ENCODE peak calls at places on chromosomes 1 and 21, in four cellular contexts. G is adipocyte, W is dorsolateral prefrontal cortex, D is HFF-Myc. Q is an unnamed sample.
A peak's percentile ranks its signal among the peaks of the same experiment; 100 is the strongest.

GRCh38 chr1:87243573-87243972 is 85.1 kb upstream of the LMO4 start:
- DNase-seq in G (peak; percentile 20), W (no peak), D (no peak), Q (peak; percentile 75)

GRCh38 chr1:56095924-56096655 is 483.3 kb downstream of the PLPP3 start:
- DNase-seq in G (peak; percentile 76), W (no peak), D (no peak), Q (peak; percentile 93)

GRCh38 chr1:205805082-205805711 is 7.8 kb downstream of the SLC41A1 start:
- DNase-seq in G (peak; percentile 23), W (no peak), D (no peak), Q (no peak)

GRCh38 chr1:66831529-66832239 is 30.6 kb upstream of the INSL5 start:
- DNase-seq in G (peak; percentile 1), W (no peak), D (no peak), Q (peak; percentile 4)

GRCh38 chr1:16984717-16985116 is 4.3 kb upstream of the MFAP2 start:
- DNase-seq in G (peak; percentile 82), W (peak; percentile 60), D (no peak), Q (peak; percentile 97)

GRCh38 chr1:186374313-186375151 is 521 bp downstream of the TPR start:
- DNase-seq in G (peak; percentile 66), W (no peak), D (no peak), Q (peak; percentile 51)

GRCh38 chr1:58664881-58665280 is 35.0 kb downstream of the MYSM1 start:
- DNase-seq in G (no peak), W (no peak), D (no peak), Q (no peak)

GRCh38 chr21:31710586-31710985 is 21.3 kb downstream of the SCAF4 start:
- DNase-seq in G (peak; percentile 86), W (no peak), D (no peak), Q (peak; percentile 83)

GRCh38 chr1:180141381-180141934 is 13.2 kb upstream of the QSOX1 start:
- DNase-seq in G (no peak), W (no peak), D (no peak), Q (no peak)

GRCh38 chr1:218673170-218673569 is 328.0 kb downstream of the TGFB2 start:
- DNase-seq in G (no peak), W (no peak), D (no peak), Q (no peak)

GRCh38 chr1:44592208-44593145 is 81.8 kb downstream of the TMEM53 start:
- DNase-seq in G (no peak), W (peak; percentile 94), D (no peak), Q (no peak)

DNA sequence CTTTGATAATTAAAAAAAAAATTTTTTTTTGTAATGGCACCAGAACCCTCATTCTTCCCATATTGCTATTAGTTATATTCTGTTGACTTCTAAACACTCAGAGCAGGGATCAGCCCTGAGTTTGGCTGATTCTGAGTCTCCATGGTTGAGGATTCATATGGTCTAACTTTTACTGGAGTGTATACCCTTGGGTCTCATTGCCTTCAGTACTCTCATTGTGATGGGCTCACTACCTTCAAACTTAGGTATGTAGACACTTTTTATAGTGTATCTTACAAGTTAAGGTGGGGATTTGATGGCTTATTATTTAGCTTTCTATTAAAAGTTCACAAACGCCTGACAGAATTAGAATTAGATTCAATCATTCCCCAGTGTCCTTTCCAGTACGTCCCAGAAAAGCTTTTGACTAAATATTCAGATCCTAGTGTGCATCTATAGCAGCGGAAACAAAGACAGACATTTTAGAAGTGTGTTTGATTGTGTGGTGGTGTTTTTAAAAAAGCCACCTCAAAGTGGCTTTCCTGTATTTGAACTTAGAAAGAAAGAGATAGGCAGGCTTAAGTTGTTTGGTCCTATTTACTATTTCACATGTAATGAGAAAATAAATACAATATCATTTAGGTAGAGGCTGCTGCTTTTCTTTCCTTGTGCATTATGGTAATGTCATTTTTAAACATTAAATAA is 1.4 kb downstream of the MACF1 start:
- DNase-seq in G (peak; percentile 35), W (no peak), D (no peak), Q (peak; percentile 15)
- H3K4me3 ChIP-seq in G (peak overlapping the region; percentile 75), W (peak overlapping the region; percentile 45), D (peak overlapping the region; percentile 50), Q (peak overlapping the region; percentile 82)

GRCh38 chr1:8667869-8668595 is 149.4 kb downstream of the RERE start:
- DNase-seq in G (no peak), W (no peak), D (no peak), Q (no peak)
- H3K4me3 ChIP-seq in G (no peak overlapping the region), W (no peak overlapping the region), D (no peak overlapping the region), Q (no peak overlapping the region)

GRCh38 chr1:1256956-1257871 is 10.7 kb upstream of the C1QTNF12 start:
- DNase-seq in G (no peak), W (no peak), D (no peak), Q (no peak)
- H3K4me3 ChIP-seq in G (no peak overlapping the region), W (no peak overlapping the region), D (no peak overlapping the region), Q (no peak overlapping the region)

DNA sequence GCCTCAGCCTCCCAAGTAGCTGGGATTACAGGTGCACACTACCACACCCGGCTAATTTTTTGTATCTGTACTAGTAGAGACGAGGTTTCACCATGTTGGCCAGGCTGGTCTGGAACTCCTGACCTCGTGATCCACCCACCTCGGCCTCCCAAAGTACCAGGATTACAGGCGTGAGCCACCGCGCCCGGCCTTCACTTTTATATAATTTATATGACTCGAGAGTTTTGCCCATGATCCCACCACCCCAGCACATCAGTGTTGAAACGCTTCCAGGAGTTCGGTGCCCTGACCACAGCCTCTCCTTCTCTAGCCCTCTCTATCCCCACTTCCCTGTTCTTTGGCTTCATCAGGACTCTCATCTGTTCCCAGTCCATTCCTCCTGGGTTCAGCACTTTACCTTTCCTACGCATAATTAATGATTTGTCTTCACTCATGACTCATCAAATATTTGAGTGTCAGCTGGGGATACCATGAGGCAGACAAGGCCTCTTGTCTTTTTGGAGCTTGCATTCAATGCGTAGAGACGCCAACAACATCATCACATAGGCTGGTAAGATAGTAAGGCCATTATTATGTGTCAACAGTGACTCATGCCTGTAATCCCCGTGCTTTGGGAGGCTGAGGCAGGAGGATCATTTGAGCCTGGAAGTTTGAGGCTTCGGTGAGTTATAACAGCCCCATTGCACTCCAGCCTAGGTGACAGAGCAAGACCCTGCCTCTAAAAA is 1.4 kb downstream of the PMF1 start:
- DNase-seq in G (peak; percentile 6), W (no peak), D (no peak), Q (peak; percentile 32)
- H3K4me3 ChIP-seq in G (peak overlapping the region; percentile 87), W (peak overlapping the region; percentile 84), D (peak overlapping the region; percentile 60), Q (peak overlapping the region; percentile 97)

GRCh38 chr1:167936068-167936929 is at the start of gene DCAF6:
- DNase-seq in G (peak; percentile 99), W (peak; percentile 96), D (peak; percentile 92), Q (peak; percentile 99)

GRCh38 chr1:167934407-167935251 is 1.9 kb upstream of the DCAF6 start:
- DNase-seq in G (peak; percentile 63), W (no peak), D (no peak), Q (peak; percentile 31)

GRCh38 chr1:167936930-167937708 is at the start of gene MPC2:
- DNase-seq in G (peak; percentile 91), W (peak; percentile 56), D (peak; percentile 55), Q (peak; percentile 76)

GRCh38 chr1:167935252-167936067 is 1.0 kb upstream of the DCAF6 start:
- DNase-seq in G (peak; percentile 65), W (no peak), D (no peak), Q (peak; percentile 51)

DNA sequence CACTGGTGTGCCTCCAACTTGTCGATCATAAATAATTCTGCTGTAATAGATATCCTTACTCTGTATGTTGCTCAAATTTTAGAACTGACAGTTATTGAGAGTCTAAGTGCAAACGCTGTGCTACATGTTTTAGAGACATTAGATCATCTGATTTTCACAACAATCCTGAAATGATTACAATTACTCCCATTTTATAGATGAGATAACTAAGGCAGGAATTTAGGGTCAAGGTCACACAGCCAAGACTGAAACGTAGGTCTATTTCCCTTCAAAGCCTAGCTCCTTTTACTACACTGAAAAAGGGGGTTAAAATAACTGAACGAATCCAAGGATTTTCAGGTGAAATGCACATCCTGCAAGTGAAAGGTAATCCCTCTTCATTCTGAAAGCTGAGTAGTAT is 2.7 kb upstream of the DCAF6 start:
- DNase-seq in G (no peak), W (no peak), D (no peak), Q (no peak)
- H3K4me3 ChIP-seq in G (peak overlapping the region; percentile 95), W (peak overlapping the region; percentile 95), D (no peak overlapping the region), Q (peak overlapping the region; percentile 88)

GRCh38 chr1:224329842-224330753 is at the start of gene NVL:
- DNase-seq in G (peak; percentile 95), W (peak; percentile 84), D (peak; percentile 75), Q (peak; percentile 89)

GRCh38 chr1:224329484-224329841 is 509 bp downstream of the NVL start:
- DNase-seq in G (no peak), W (no peak), D (no peak), Q (peak; percentile 7)

GRCh38 chr1:224325959-224326358 is 4.0 kb downstream of the NVL start:
- DNase-seq in G (no peak), W (no peak), D (no peak), Q (no peak)

GRCh38 chr1:224331326-224331725 is 1.4 kb upstream of the NVL start:
- DNase-seq in G (no peak), W (no peak), D (no peak), Q (no peak)

GRCh38 chr1:224328644-224329043 is 1.3 kb downstream of the NVL start:
- DNase-seq in G (no peak), W (no peak), D (no peak), Q (no peak)
- H3K4me3 ChIP-seq in G (peak overlapping the region; percentile 97), W (no peak overlapping the region), D (peak overlapping the region; percentile 92), Q (peak overlapping the region; percentile 42)

DNA sequence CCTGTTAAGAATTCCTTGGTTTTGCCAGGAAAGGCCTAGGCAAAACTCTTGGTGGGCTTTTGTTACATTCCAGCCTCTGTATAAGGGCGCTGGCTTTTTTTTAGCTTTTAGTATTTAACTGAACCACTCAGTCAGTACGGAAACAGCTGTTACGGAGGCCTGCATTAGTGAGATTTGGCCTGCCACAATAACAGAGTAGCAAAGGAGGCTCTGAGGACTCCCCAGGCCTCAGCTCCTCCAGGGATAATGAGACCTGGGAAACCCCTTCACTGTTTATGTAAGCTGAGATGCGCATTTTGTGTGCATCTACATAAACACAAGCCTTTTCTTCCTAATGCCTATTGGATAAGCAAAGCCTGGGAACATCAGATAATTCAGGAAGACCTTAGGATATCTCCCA is 210.1 kb downstream of the APP start:
- DNase-seq in G (no peak), W (no peak), D (no peak), Q (no peak)
- H3K4me3 ChIP-seq in G (no peak overlapping the region), W (no peak overlapping the region), D (no peak overlapping the region), Q (no peak overlapping the region)

GRCh38 chr1:150695561-150695960 is 1.4 kb downstream of the GOLPH3L start:
- DNase-seq in G (peak; percentile 16), W (no peak), D (no peak), Q (no peak)
- H3K4me3 ChIP-seq in G (peak overlapping the region; percentile 96), W (peak overlapping the region; percentile 75), D (no peak overlapping the region), Q (peak overlapping the region; percentile 24)

DNA sequence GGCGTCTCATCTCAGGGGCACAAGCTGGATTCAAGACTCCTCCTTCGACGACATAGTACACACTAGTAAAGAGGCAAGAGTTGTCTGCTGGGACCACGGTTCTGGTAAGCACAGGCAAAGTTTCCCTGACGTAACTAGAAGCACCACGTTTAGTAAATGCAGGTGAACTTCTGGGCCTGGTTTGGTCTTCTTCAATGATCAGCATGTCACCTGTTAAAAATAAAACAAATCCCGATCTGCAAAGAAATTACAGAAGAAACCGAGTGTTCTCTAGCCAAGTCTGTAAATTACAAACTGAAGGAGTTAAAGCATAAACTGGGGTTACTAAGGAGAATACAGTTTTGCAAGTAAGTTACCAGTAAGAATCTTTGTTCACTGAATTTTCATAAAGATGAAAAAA is 1.5 kb downstream of the YOD1 start:
- DNase-seq in G (no peak), W (no peak), D (no peak), Q (no peak)
- H3K4me3 ChIP-seq in G (peak overlapping the region; percentile 99), W (peak overlapping the region; percentile 77), D (peak overlapping the region; percentile 92), Q (peak overlapping the region; percentile 98)